ENCODE peak calls at places on chromosomes 2 and 18, in four cellular contexts. Q is K562, B is HepG2, N is HCT116. K is an unnamed sample.

GRCh38 chr18:21049306-21049705 is 62.3 kb downstream of the ROCK1 start:
- DNase-seq in Q (no peak), B (no peak), N (no peak), K (no peak)

GRCh38 chr2:120596191-120596781 is 139.4 kb upstream of the GLI2 start:
- DNase-seq in Q (no peak), N (no peak), B (no peak), K (no peak)

GRCh38 chr2:46002507-46002883 is 294.7 kb upstream of the EPAS1 start:
- DNase-seq in N (no peak), B (peak), Q (no peak), K (no peak)

GRCh38 chr2:188884051-188884450 is 90.1 kb upstream of the COL3A1 start:
- DNase-seq in N (no peak), B (no peak), Q (no peak), K (no peak)

GRCh38 chr2:201768918-201769317 is 11.8 kb downstream of the ALS2 start:
- DNase-seq in N (no peak), Q (no peak), B (no peak), K (no peak)

GRCh38 chr18:12155996-12156395 is 62.4 kb downstream of the ANKRD62 start:
- DNase-seq in Q (no peak), B (no peak), N (no peak), K (no peak)

GRCh38 chr18:55999641-56000040 is 411.6 kb upstream of the TCF4 start:
- DNase-seq in Q (no peak), N (no peak), B (no peak), K (no peak)

GRCh38 chr2:232415736-232416520 is 9.3 kb downstream of the ALPG start:
- DNase-seq in B (no peak), N (no peak), Q (no peak), K (no peak)

GRCh38 chr18:50982802-50983179 is 15.0 kb downstream of the ELAC1 start:
- DNase-seq in B (no peak), N (no peak), Q (no peak), K (no peak)

GRCh38 chr2:231152800-231153557 is 28.1 kb upstream of the HTR2B start:
- DNase-seq in Q (no peak), B (no peak), N (no peak), K (no peak)

GRCh38 chr18:48638896-48639771 is 100.3 kb downstream of the CTIF start:
- DNase-seq in B (no peak), N (no peak), Q (no peak), K (no peak)

GRCh38 chr2:172307800-172308199 is 119.6 kb upstream of the ITGA6 start:
- DNase-seq in N (no peak), Q (no peak), B (no peak), K (peak)

GRCh38 chr18:23992119-23992940 is 22.2 kb upstream of the TTC39C start:
- DNase-seq in Q (no peak), B (no peak), N (no peak), K (no peak)

GRCh38 chr2:128520787-128521186 is 202.1 kb upstream of the HS6ST1 start:
- DNase-seq in B (no peak), Q (no peak), N (no peak), K (no peak)
- TF ChIP-seq JUND in B (no peak), Q (no peak), N (no peak), K (no peak)

DNA sequence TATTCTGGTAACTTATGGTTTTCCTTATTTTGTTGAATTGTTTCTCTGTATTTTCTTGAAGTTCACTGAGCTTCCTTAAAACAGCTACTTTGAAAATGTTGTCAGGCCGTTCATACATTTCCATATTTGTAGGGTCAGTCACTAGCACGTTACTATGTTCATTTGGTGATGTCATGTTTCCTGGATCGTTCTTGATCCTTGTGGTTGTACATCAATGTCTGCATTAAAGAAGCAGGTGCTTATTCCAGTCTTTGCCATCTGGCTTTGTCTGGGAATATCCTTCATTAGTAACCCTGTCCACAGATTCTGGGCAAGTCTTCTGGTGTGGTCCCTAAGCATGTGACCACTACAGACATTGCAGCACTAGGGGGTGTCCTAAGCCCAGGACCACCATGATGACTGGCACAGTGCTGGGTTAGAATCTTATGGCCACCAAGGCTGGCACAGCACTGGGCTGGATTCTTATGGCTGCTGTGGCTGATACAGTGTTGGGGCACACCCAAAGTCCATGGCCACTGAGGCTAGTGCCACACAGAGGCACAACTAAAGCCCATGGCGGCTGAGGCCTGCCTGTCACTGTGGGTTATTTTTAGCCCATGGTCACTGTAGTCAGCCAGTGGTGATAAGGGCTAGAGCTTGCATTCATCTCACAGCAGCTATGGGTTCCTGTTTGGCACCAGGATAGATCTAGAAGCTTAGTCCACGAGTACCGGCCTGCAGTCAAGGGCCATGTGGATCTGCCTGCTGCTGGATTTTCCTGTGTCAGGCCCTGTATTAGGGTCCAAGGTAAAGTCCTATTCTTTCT is 13.2 kb downstream of the VWA3B start:
- DNase-seq in B (no peak), Q (no peak), N (no peak), K (no peak)
- TF ChIP-seq JUND in B (no peak), Q (no peak), N (no peak), K (no peak)

GRCh38 chr2:60047944-60048525 is 505.4 kb downstream of the BCL11A start:
- DNase-seq in Q (no peak), B (no peak), N (no peak), K (no peak)

GRCh38 chr2:60058781-60059180 is 494.7 kb downstream of the BCL11A start:
- DNase-seq in B (no peak), Q (no peak), N (no peak), K (no peak)

GRCh38 chr2:60054571-60055340 is 498.7 kb downstream of the BCL11A start:
- DNase-seq in N (no peak), B (no peak), Q (no peak), K (no peak)

GRCh38 chr2:60051991-60052390 is 501.5 kb downstream of the BCL11A start:
- DNase-seq in N (no peak), B (no peak), Q (no peak), K (no peak)

DNA sequence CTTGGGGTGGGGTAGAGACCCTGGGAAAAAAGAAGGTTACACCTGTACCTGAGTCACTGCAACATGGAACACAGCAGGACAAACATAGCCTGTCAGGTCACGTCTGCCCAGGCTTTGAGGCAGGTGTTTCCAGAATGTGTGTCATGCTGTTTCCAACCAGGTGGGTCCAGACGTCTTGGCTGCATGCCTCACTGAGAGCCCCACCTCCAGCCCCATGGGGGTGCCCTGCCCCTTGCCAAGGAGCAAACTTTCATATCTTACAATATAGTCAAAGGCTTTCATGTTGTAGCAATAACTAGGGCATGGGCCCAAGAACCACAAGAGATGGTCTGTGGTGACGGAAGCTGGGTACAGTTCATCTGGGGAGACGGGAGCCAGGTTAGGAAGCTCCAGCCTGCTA is 499.7 kb downstream of the BCL11A start:
- DNase-seq in Q (no peak), B (no peak), N (no peak), K (no peak)
- TF ChIP-seq JUND in Q (no peak), B (no peak), N (no peak), K (no peak)

GRCh38 chr2:235512699-235513053 is 18.8 kb downstream of the AGAP1 start:
- DNase-seq in Q (no peak), B (no peak), N (no peak), K (no peak)
- TF ChIP-seq JUND in Q (no peak), B (no peak), N (no peak), K (no peak)

DNA sequence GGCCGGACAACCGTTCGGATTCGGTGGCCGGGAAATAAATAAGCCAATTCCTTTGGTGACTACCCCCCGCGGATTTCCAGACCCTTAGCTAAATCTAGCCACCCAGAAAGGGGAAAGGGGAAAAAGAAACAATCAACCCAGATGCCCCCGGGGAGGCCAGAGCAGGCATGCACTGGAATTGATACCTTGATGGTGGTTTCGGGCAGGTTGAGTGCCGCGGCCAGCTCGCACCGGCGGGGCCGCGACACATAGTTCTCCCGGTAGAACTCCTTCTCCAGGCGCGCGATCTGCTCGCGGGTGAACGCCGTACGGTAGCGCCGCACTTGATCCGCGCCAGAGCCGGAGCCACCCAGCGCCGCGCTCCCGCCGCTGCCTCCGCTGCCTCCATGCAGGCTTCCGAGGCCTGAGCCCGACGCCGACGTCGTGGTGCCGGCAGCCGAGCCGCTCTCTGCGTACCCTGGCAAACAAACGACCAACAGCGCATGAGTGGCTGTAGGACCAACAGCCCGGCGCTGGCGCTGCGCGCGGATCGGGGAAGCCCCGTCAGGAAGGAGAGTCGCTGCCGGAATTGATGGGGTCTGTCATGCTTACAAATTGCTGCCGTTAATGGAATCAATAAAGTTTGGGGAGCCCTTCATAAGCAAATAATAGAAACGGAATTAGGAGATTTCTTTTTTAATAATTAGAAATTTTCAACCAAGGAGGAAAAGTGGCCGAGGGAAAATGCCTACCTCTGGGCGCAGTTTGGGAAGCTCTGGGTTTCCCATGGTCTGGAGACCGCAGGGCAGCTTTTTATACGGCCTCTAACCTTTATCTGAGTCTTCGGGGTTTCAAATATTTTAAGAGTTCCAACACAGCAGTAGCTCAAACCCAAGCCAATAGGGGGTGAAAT is 1.5 kb downstream of the EVX2 start:
- DNase-seq in N (no peak), B (no peak), Q (no peak), K (no peak)
- TF ChIP-seq JUND in N (no peak), B (no peak), Q (no peak), K (no peak)

DNA sequence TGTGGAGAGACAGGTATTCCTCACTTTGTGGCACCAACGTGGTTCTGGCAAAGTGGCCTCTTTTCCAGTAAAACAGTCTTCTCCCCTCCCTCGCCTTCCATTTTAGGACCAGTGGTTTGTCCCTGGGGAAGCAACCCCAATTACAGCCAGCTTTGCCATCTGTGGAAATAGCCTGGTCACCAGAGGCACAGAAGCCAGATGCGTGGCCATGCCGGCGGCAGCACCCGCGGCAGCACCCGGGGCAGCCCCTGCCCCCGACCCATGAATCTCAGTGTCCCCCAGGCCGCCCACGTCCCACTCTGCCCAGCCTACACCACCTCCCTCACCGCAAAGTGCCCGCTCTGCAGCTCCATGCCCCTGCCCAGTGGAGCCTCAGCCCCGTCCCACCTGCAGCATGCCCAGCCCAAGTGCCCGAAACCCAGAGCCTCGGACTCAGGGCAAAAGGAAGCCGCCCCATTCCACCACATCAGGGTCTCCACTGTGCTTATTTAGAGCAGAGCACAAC is 91.4 kb upstream of the CTDP1 start:
- DNase-seq in Q (no peak), N (no peak), B (no peak), K (no peak)
- TF ChIP-seq JUND in Q (no peak), N (no peak), B (no peak), K (no peak)

GRCh38 chr18:74294526-74294925 is 2.8 kb upstream of the CYB5A start:
- DNase-seq in B (no peak), N (no peak), Q (no peak), K (no peak)

GRCh38 chr18:74299162-74299561 is 7.4 kb upstream of the CYB5A start:
- DNase-seq in B (no peak), N (no peak), Q (no peak), K (no peak)

GRCh38 chr18:74303306-74303705 is 11.5 kb upstream of the CYB5A start:
- DNase-seq in N (no peak), B (no peak), Q (no peak), K (no peak)

GRCh38 chr18:74303936-74304335 is 11.7 kb upstream of the C18orf63 start:
- DNase-seq in N (no peak), Q (no peak), B (no peak), K (no peak)

DNA sequence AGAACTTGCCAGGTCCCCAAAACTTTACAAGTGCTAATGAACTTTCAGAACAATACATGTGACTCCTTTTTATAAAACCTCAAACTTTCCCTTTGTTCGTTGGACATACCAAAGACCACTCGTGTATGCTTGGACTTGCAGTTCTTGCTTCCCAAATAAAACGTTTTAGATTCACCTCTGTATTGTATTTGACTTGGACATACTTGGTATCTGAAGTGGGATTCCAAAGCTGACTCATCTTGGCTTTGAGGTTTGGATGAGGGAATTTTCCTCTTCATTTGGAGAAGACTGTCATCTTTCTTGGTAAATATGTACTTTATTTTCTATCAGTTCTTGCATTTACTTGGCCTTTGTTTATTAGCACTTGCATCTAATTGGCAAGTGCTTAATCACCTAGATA is 8.0 kb upstream of the CYB5A start:
- DNase-seq in Q (no peak), N (no peak), B (peak), K (no peak)
- TF ChIP-seq JUND in Q (no peak), N (no peak), B (no peak), K (no peak)

DNA sequence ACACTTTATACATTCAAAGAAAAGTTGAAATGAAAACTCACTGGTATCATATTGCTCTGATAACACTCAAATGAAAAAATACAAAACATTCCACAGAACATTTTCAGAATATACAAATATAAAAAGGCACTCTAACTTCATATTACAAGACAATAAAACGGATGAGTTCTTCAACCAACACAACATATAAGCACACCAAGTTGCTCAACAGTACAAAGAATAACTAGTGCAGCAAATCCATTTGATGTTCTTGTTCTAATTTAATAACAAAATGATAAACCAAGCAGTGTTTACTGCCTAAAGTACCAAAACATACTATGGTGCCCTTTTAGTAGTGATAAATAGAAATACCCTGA is 60.8 kb upstream of the PGAP1 start:
- DNase-seq in Q (no peak), N (peak), B (no peak), K (no peak)
- TF ChIP-seq JUND in Q (no peak), N (no peak), B (no peak), K (no peak)